ENCODE peak calls at places on chromosomes 2 and 18, in seven cellular contexts. One of them, this sample, is unnamed.

GRCh38 chr2:26020214-26020613 is 13.7 kb upstream of the RAB10 start:
- DNase-seq in Karpas-422: no peak
- DNase-seq in activated CD4-positive, alpha-beta T cell treated with anti-CD3 and anti-CD28 coated beads, Interleukin-2, amount 50 U/mL, for 24 hours: no peak
- DNase-seq in EH: no peak
- DNase-seq in Peyer's patch: peak
- DNase-seq in KG1: no peak
- DNase-seq in right atrium auricular region: no peak
- DNase-seq in this sample: no peak

GRCh38 chr2:150528861-150529801 is 41.7 kb upstream of the RND3 start:
- DNase-seq in right atrium auricular region: no peak
- DNase-seq in Peyer's patch: no peak
- DNase-seq in KG1: no peak
- DNase-seq in activated CD4-positive, alpha-beta T cell treated with anti-CD3 and anti-CD28 coated beads, Interleukin-2, amount 50 U/mL, for 24 hours: no peak
- DNase-seq in Karpas-422: no peak
- DNase-seq in EH: peak
- DNase-seq in this sample: no peak

GRCh38 chr18:74896390-74896991 is 298.8 kb downstream of the ZNF407 start:
- DNase-seq in Peyer's patch: peak
- DNase-seq in activated CD4-positive, alpha-beta T cell treated with anti-CD3 and anti-CD28 coated beads, Interleukin-2, amount 50 U/mL, for 24 hours: peak
- DNase-seq in KG1: no peak
- DNase-seq in Karpas-422: peak
- DNase-seq in EH: no peak
- DNase-seq in right atrium auricular region: no peak
- DNase-seq in this sample: peak

GRCh38 chr2:212227755-212228154 is 310.8 kb downstream of the ERBB4 start:
- DNase-seq in KG1: no peak
- DNase-seq in activated CD4-positive, alpha-beta T cell treated with anti-CD3 and anti-CD28 coated beads, Interleukin-2, amount 50 U/mL, for 24 hours: no peak
- DNase-seq in EH: peak
- DNase-seq in Peyer's patch: no peak
- DNase-seq in right atrium auricular region: no peak
- DNase-seq in Karpas-422: no peak
- DNase-seq in this sample: no peak

GRCh38 chr18:78979682-78980278 is at the start of gene SALL3:
- DNase-seq in Karpas-422: no peak
- DNase-seq in KG1: no peak
- DNase-seq in right atrium auricular region: no peak
- DNase-seq in Peyer's patch: no peak
- DNase-seq in EH: no peak
- DNase-seq in activated CD4-positive, alpha-beta T cell treated with anti-CD3 and anti-CD28 coated beads, Interleukin-2, amount 50 U/mL, for 24 hours: no peak
- DNase-seq in this sample: peak

GRCh38 chr2:98334439-98335078 is 11.7 kb upstream of the CNGA3 start:
- DNase-seq in EH: peak
- DNase-seq in right atrium auricular region: no peak
- DNase-seq in Peyer's patch: no peak
- DNase-seq in activated CD4-positive, alpha-beta T cell treated with anti-CD3 and anti-CD28 coated beads, Interleukin-2, amount 50 U/mL, for 24 hours: no peak
- DNase-seq in Karpas-422: no peak
- DNase-seq in KG1: no peak
- DNase-seq in this sample: peak

GRCh38 chr2:239535413-239535790 is 134.6 kb upstream of the HDAC4 start:
- DNase-seq in Peyer's patch: no peak
- DNase-seq in activated CD4-positive, alpha-beta T cell treated with anti-CD3 and anti-CD28 coated beads, Interleukin-2, amount 50 U/mL, for 24 hours: no peak
- DNase-seq in EH: no peak
- DNase-seq in right atrium auricular region: no peak
- DNase-seq in Karpas-422: no peak
- DNase-seq in KG1: no peak
- DNase-seq in this sample: no peak

GRCh38 chr2:27954261-27954673 is 63.7 kb downstream of the BABAM2 start:
- DNase-seq in KG1: no peak
- DNase-seq in activated CD4-positive, alpha-beta T cell treated with anti-CD3 and anti-CD28 coated beads, Interleukin-2, amount 50 U/mL, for 24 hours: no peak
- DNase-seq in Karpas-422: no peak
- DNase-seq in right atrium auricular region: no peak
- DNase-seq in Peyer's patch: no peak
- DNase-seq in EH: no peak
- DNase-seq in this sample: no peak

GRCh38 chr2:19127616-19128015 is 230.8 kb downstream of the OSR1 start:
- DNase-seq in EH: no peak
- DNase-seq in activated CD4-positive, alpha-beta T cell treated with anti-CD3 and anti-CD28 coated beads, Interleukin-2, amount 50 U/mL, for 24 hours: no peak
- DNase-seq in KG1: no peak
- DNase-seq in right atrium auricular region: no peak
- DNase-seq in Peyer's patch: no peak
- DNase-seq in Karpas-422: no peak
- DNase-seq in this sample: no peak

GRCh38 chr2:8121826-8122505 is 559.9 kb upstream of the ID2 start:
- DNase-seq in activated CD4-positive, alpha-beta T cell treated with anti-CD3 and anti-CD28 coated beads, Interleukin-2, amount 50 U/mL, for 24 hours: no peak
- DNase-seq in KG1: no peak
- DNase-seq in Peyer's patch: no peak
- DNase-seq in Karpas-422: no peak
- DNase-seq in EH: peak
- DNase-seq in right atrium auricular region: no peak
- DNase-seq in this sample: no peak

GRCh38 chr2:142130111-142131015 is 453 bp downstream of the LRP1B start:
- DNase-seq in right atrium auricular region: peak
- DNase-seq in activated CD4-positive, alpha-beta T cell treated with anti-CD3 and anti-CD28 coated beads, Interleukin-2, amount 50 U/mL, for 24 hours: no peak
- DNase-seq in Karpas-422: no peak
- DNase-seq in Peyer's patch: peak
- DNase-seq in EH: peak
- DNase-seq in KG1: no peak
- DNase-seq in this sample: peak

GRCh38 chr18:5527603-5528002 is 16.2 kb downstream of the EPB41L3 start:
- DNase-seq in EH: peak
- DNase-seq in Karpas-422: no peak
- DNase-seq in activated CD4-positive, alpha-beta T cell treated with anti-CD3 and anti-CD28 coated beads, Interleukin-2, amount 50 U/mL, for 24 hours: no peak
- DNase-seq in Peyer's patch: no peak
- DNase-seq in KG1: no peak
- DNase-seq in right atrium auricular region: peak
- DNase-seq in this sample: no peak

GRCh38 chr2:185044323-185044874 is 446.1 kb downstream of the ZNF804A start:
- DNase-seq in EH: no peak
- DNase-seq in KG1: no peak
- DNase-seq in Karpas-422: no peak
- DNase-seq in Peyer's patch: no peak
- DNase-seq in right atrium auricular region: no peak
- DNase-seq in activated CD4-positive, alpha-beta T cell treated with anti-CD3 and anti-CD28 coated beads, Interleukin-2, amount 50 U/mL, for 24 hours: no peak
- DNase-seq in this sample: peak

GRCh38 chr2:42238644-42239288 is 69.6 kb downstream of the EML4 start:
- DNase-seq in EH: peak
- DNase-seq in Peyer's patch: peak
- DNase-seq in right atrium auricular region: no peak
- DNase-seq in activated CD4-positive, alpha-beta T cell treated with anti-CD3 and anti-CD28 coated beads, Interleukin-2, amount 50 U/mL, for 24 hours: peak
- DNase-seq in KG1: no peak
- DNase-seq in Karpas-422: peak
- DNase-seq in this sample: peak

GRCh38 chr2:58466803-58467202 is 225.7 kb upstream of the FANCL start:
- DNase-seq in EH: no peak
- DNase-seq in right atrium auricular region: no peak
- DNase-seq in Peyer's patch: no peak
- DNase-seq in activated CD4-positive, alpha-beta T cell treated with anti-CD3 and anti-CD28 coated beads, Interleukin-2, amount 50 U/mL, for 24 hours: no peak
- DNase-seq in Karpas-422: no peak
- DNase-seq in KG1: no peak
- DNase-seq in this sample: no peak

GRCh38 chr2:167104691-167105090 is 216.4 kb downstream of the XIRP2 start:
- DNase-seq in Peyer's patch: no peak
- DNase-seq in activated CD4-positive, alpha-beta T cell treated with anti-CD3 and anti-CD28 coated beads, Interleukin-2, amount 50 U/mL, for 24 hours: no peak
- DNase-seq in EH: no peak
- DNase-seq in right atrium auricular region: no peak
- DNase-seq in KG1: no peak
- DNase-seq in Karpas-422: no peak
- DNase-seq in this sample: no peak

GRCh38 chr2:152157253-152157652 is 18.3 kb downstream of the STAM2 start:
- DNase-seq in EH: no peak
- DNase-seq in Peyer's patch: no peak
- DNase-seq in activated CD4-positive, alpha-beta T cell treated with anti-CD3 and anti-CD28 coated beads, Interleukin-2, amount 50 U/mL, for 24 hours: no peak
- DNase-seq in right atrium auricular region: no peak
- DNase-seq in Karpas-422: no peak
- DNase-seq in KG1: no peak
- DNase-seq in this sample: no peak

GRCh38 chr18:45208164-45208563 is 407.1 kb upstream of the SLC14A2 start:
- DNase-seq in right atrium auricular region: no peak
- DNase-seq in activated CD4-positive, alpha-beta T cell treated with anti-CD3 and anti-CD28 coated beads, Interleukin-2, amount 50 U/mL, for 24 hours: no peak
- DNase-seq in Peyer's patch: no peak
- DNase-seq in EH: no peak
- DNase-seq in KG1: no peak
- DNase-seq in Karpas-422: no peak
- DNase-seq in this sample: no peak

GRCh38 chr2:239953418-239954061 is 71.6 kb downstream of the NDUFA10 start:
- DNase-seq in KG1: no peak
- DNase-seq in Peyer's patch: no peak
- DNase-seq in right atrium auricular region: no peak
- DNase-seq in Karpas-422: no peak
- DNase-seq in activated CD4-positive, alpha-beta T cell treated with anti-CD3 and anti-CD28 coated beads, Interleukin-2, amount 50 U/mL, for 24 hours: no peak
- DNase-seq in EH: peak
- DNase-seq in this sample: no peak

GRCh38 chr18:9263264-9263663 is 71.3 kb upstream of the TWSG1 start:
- DNase-seq in KG1: no peak
- DNase-seq in activated CD4-positive, alpha-beta T cell treated with anti-CD3 and anti-CD28 coated beads, Interleukin-2, amount 50 U/mL, for 24 hours: no peak
- DNase-seq in right atrium auricular region: no peak
- DNase-seq in EH: no peak
- DNase-seq in Karpas-422: no peak
- DNase-seq in Peyer's patch: no peak
- DNase-seq in this sample: no peak

GRCh38 chr18:9323750-9324445 is 10.7 kb upstream of the TWSG1 start:
- DNase-seq in KG1: no peak
- DNase-seq in EH: peak
- DNase-seq in right atrium auricular region: no peak
- DNase-seq in activated CD4-positive, alpha-beta T cell treated with anti-CD3 and anti-CD28 coated beads, Interleukin-2, amount 50 U/mL, for 24 hours: no peak
- DNase-seq in Karpas-422: no peak
- DNase-seq in Peyer's patch: no peak
- DNase-seq in this sample: no peak